ENCODE peak calls at places on chromosome X, in eight cellular contexts. H is K562, T is SK-N-SH, C is A549, Q is HepG2, R is GM23338, P is HCT116, S is GM12878. D is an unnamed sample.

GRCh38 chrX:1528884-1529203 is 8.1 kb downstream of the P2RY8 start:
- DNase-seq in P (no peak), Q (no peak), R (no peak), S (no peak), H (no peak), C (no peak), T (no peak), D (no peak)

GRCh38 chrX:32896132-32896531 is 315.2 kb downstream of the DMD start:
- DNase-seq in P (no peak), C (no peak), H (no peak), Q (no peak), T (no peak), R (no peak), S (no peak), D (no peak)

GRCh38 chrX:129876734-129877395 is 29.1 kb upstream of the UTP14A start:
- DNase-seq in C (peak; percentile 15), T (no peak), P (peak; percentile 12), H (no peak), Q (peak; percentile 78), R (no peak), S (no peak), D (no peak)

GRCh38 chrX:42422961-42423360 is 355.0 kb downstream of the PPP1R2C start:
- DNase-seq in C (no peak), T (no peak), R (no peak), Q (no peak), S (no peak), P (no peak), H (no peak), D (no peak)

GRCh38 chrX:115344885-115345653 is 55.6 kb downstream of the LUZP4 start:
- DNase-seq in C (peak; percentile 62), S (no peak), P (peak; percentile 29), Q (peak; percentile 91), H (no peak), T (peak; percentile 58), R (peak; percentile 55), D (peak; percentile 36)

GRCh38 chrX:132501606-132502005 is 12.8 kb upstream of the MBNL3 start:
- DNase-seq in H (no peak), Q (no peak), C (no peak), R (no peak), S (no peak), T (no peak), P (no peak), D (no peak)

GRCh38 chrX:69493766-69494165 is 10.4 kb upstream of the NALF2 start:
- DNase-seq in S (no peak), Q (no peak), T (no peak), H (no peak), R (no peak), C (no peak), P (no peak), D (no peak)

GRCh38 chrX:39614680-39614998 is 483.1 kb downstream of the BCOR start:
- DNase-seq in P (no peak), Q (no peak), S (no peak), R (no peak), T (no peak), H (no peak), C (no peak), D (no peak)

GRCh38 chrX:67724359-67725110 is 180.7 kb downstream of the AR start:
- DNase-seq in T (no peak), R (no peak), H (no peak), C (no peak), Q (no peak), P (no peak), S (no peak), D (no peak)

GRCh38 chrX:45505214-45505613 is 304.5 kb upstream of the DIPK2B start:
- DNase-seq in T (no peak), H (no peak), R (no peak), S (no peak), C (no peak), Q (no peak), P (no peak), D (no peak)

GRCh38 chrX:48541140-48541814 is 1.8 kb downstream of the TBC1D25 start:
- DNase-seq in R (no peak), P (no peak), H (no peak), Q (no peak), T (no peak), S (no peak), C (no peak), D (no peak)

GRCh38 chrX:103791233-103791632 is 14.6 kb downstream of the PLP1 start:
- DNase-seq in Q (no peak), P (no peak), R (no peak), C (no peak), T (no peak), H (no peak), S (no peak), D (no peak)

DNA sequence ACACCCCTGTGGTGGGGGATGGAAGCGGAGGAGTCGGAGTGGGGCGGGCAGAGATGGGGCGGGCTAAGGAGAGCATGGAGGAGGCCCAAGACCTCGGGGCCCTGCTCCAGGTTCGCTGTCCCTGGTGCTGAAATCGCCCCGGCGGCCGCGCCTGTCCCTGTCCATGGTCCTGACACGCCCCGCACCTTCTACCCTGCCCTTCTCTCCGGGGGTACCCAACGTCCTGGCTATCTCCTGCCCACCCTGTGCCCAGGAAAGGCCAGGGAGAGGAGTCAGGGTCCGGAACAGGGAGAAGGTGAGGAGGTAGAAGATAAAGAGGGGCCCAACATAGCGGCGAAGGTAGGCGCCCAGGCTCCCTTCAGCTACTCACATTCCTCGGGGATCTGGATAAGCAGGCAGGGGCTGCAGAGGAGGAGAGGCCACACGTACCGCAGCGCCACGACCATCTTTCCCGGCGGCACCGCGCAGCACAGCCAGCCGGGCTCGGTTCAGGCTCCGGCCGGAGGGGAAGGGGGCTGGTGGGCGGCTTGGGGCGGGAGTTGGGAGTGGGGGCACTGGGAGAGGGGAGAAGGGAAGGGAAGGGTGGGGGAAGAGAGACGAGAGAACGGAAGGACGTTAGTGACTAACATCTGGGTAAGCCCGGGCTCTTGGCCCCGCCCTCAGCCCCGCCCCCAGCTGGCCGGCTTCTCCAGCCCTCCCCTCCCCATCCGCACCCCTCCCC is 10.4 kb downstream of the L1CAM start:
- DNase-seq in P (no peak), R (peak; percentile 50), Q (no peak), H (peak; percentile 83), T (peak; percentile 80), S (no peak), C (peak; percentile 43), D (no peak)
- H3K4me1 ChIP-seq in P (no peaks in the 10 kb centered on the region), R (peaks cover 18% of the 10 kb centered on the region), Q (peaks cover 26% of the 10 kb centered on the region), H (peaks cover 20% of the 10 kb centered on the region), T (no peaks in the 10 kb centered on the region), S (no peaks in the 10 kb centered on the region), C (no peaks in the 10 kb centered on the region), D (peaks cover 42% of the 10 kb centered on the region)

GRCh38 chrX:12819231-12819630 is 28.0 kb downstream of the PRPS2 start:
- DNase-seq in H (no peak), S (no peak), P (no peak), T (no peak), Q (no peak), R (no peak), C (no peak), D (no peak)

GRCh38 chrX:12811658-12812057 is 20.4 kb downstream of the PRPS2 start:
- DNase-seq in P (no peak), S (no peak), Q (no peak), C (no peak), T (no peak), R (no peak), H (no peak), D (no peak)

DNA sequence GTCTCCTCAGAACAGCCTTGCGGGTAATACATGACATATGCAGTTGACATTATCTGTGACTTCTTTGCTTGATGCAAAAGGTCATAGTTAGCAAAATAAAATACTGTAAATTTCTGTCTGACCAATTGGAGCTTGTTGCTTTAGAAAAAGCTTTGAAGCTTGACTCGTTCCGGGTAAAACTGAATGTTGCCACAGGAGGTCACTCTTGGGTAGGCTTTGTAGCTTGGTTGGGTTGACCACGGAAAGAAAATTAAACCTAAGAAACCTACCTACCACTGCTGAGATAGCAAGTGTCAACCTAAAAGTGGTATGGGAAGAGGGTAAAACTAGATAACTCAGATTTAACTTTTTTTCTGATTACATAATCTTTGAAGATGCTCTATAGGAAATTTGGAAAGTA is 23.2 kb downstream of the PRPS2 start:
- DNase-seq in R (peak; percentile 62), Q (peak; percentile 29), C (peak; percentile 30), S (peak; percentile 59), H (peak; percentile 13), P (no peak), T (peak; percentile 43), D (peak; percentile 32)
- TF ChIP-seq REST in R (no peak), Q (no peak), C (no peak), S (no peak), H (no peak), P (no peak), T (no peak), D (no peak)

GRCh38 chrX:108332281-108332680 is 105.9 kb downstream of the COL4A6 start:
- DNase-seq in C (no peak), R (no peak), S (peak; percentile 4), H (no peak), T (no peak), Q (no peak), P (no peak), D (no peak)

DNA sequence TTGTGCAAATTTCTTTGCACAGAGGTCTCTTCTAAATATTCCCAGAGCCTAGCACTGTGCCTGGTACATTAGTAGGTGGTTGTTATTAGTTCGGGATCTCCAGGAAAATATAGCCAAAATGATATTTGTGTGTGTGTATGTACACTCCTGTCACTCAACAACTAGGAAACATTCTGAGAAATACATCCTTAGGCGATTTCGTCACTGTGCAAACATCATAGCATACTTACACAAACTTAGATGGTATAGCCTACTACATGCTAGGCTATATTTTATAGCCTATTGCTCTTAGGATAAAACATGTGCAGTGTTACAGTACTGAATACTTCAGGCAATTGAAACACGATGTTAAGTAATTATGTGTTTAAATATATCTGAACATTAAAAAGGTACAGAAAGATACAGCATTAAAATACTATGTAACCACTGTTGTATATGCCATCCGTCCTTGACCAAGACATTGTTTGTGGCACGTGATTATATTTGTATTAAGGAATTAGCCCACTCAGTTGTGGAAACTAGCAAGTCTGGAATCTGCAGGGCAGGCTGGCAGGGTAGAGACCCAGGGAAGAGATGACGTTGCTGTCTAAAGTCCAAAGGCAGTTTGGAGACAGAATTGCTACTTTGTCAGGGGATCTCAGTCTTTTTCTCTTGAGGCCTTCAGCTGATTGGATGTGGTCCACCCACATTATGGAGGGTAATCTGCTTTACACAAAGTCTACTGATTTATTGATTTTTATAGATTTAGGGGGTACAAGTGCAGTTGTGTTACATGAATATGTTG is 106.9 kb downstream of the COL4A6 start:
- DNase-seq in R (no peak), T (no peak), Q (peak; percentile 63), H (no peak), P (no peak), S (no peak), C (no peak), D (no peak)
- H3K4me1 ChIP-seq in R (no peaks in the 10 kb centered on the region), T (no peaks in the 10 kb centered on the region), Q (peaks cover 14% of the 10 kb centered on the region), H (no peaks in the 10 kb centered on the region), P (no peaks in the 10 kb centered on the region), S (no peaks in the 10 kb centered on the region), C (peaks cover 12% of the 10 kb centered on the region), D (no peaks in the 10 kb centered on the region)

DNA sequence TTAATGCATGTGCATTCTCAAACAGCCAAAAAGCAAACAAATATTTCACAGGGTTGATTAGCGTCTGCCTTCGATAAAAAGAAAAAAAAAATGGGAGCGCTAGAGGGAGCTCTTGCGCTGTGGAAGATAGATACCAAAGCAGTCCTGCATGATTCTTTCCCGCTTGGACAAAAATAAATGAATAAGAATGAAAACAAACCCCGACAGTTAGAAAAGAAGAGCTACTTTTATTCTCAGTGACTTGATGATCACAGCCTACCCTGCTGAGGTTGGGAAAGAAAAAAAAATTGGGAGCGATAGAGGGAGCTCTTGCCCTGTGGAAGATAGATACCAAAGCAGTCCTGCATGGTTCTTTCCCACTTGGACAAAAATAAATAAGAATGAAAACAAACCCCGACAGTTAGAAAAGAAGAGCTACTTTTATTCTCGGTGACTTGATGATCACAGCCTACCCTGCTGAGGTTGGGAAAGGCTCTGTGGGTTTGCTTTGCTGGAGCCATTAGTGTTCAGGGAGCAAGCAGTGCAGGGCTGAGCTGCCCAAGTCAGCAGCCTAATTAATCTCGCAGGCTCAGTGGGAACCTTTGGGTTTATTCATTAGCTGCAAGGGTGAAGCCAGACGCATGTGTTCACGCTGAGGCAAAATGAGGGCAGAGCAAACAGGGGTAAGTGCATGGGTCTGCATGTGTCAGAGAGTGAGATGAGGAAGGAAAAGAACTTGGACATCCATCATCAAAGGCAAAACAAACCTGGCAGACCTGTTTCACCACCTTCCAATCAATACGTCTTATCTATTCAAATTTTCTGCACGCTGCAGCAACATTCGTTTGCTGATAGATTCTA is 249.3 kb upstream of the PRKX start:
- DNase-seq in Q (peak; percentile 1), C (no peak), S (no peak), P (no peak), H (peak; percentile 4), T (peak; percentile 18), R (peak; percentile 62), D (peak; percentile 1)
- TF ChIP-seq REST in Q (no peak), C (no peak), S (no peak), P (no peak), H (no peak), T (no peak), R (no peak), D (no peak)